ENCODE peak calls at places on chromosomes 2 and 18, in six cellular contexts. M is naive thymus-derived CD4-positive, alpha-beta T cell; G is stomach; D is SK-N-SH; R is CD8-positive, alpha-beta memory T cell; P is sigmoid colon. X is an unnamed sample. For H3K4me1 and H3K27me3, the result is how much of the 10 kb centered on the place peaks cover.

GRCh38 chr2:241844066-241844728 is 14.5 kb downstream of the PDCD1 start:
- DNase-seq in G (peak), P (peak), D (peak), R (peak), M (peak), X (peak)

GRCh38 chr2:73890301-73891092 is 2.3 kb upstream of the ACTG2 start:
- DNase-seq in M (no peak), G (no peak), D (no peak), R (no peak), P (peak), X (no peak)

GRCh38 chr2:23404426-23404825 is 19.4 kb downstream of the KLHL29 start:
- DNase-seq in D (peak), R (no peak), P (peak), G (no peak), M (peak), X (no peak)

GRCh38 chr18:38801640-38802039 is 1236.0 kb upstream of the CELF4 start:
- DNase-seq in R (no peak), P (no peak), G (no peak), M (no peak), D (no peak), X (no peak)

GRCh38 chr2:149160701-149161217 is 122.3 kb downstream of the LYPD6B start:
- DNase-seq in M (peak), G (no peak), P (no peak), D (no peak), R (peak), X (peak)

GRCh38 chr2:18106841-18107240 is 228.4 kb downstream of the KCNS3 start:
- DNase-seq in G (no peak), R (no peak), D (no peak), M (no peak), P (no peak), X (no peak)

GRCh38 chr2:37148325-37148724 is 8.5 kb downstream of the EIF2AK2 start:
- DNase-seq in M (no peak), D (no peak), G (no peak), R (no peak), P (no peak), X (no peak)

GRCh38 chr2:98505991-98506664 is 61.5 kb downstream of the INPP4A start:
- DNase-seq in P (peak), M (no peak), G (no peak), R (no peak), D (no peak), X (no peak)

GRCh38 chr2:165952600-165953210 is 871 bp downstream of the TTC21B start:
- DNase-seq in G (no peak), D (no peak), M (peak), P (no peak), R (peak), X (no peak)

GRCh38 chr2:240624011-240624949 is 1.0 kb upstream of the GPR35 start:
- DNase-seq in M (no peak), D (no peak), R (no peak), P (peak), G (no peak), X (no peak)

GRCh38 chr2:234881413-234882241 is 70.2 kb upstream of the SH3BP4 start:
- DNase-seq in P (peak), M (peak), G (peak), D (peak), R (peak), X (no peak)

GRCh38 chr2:105786231-105787230 is 41.8 kb downstream of the NCK2 start:
- DNase-seq in D (no peak), R (no peak), G (no peak), M (no peak), P (no peak), X (no peak)

GRCh38 chr2:141015339-141016047 is 1115.3 kb downstream of the LRP1B start:
- DNase-seq in P (no peak), G (no peak), R (no peak), D (no peak), M (no peak), X (no peak)

GRCh38 chr2:68086166-68086565 is 23.4 kb upstream of the C1D start:
- DNase-seq in D (no peak), P (no peak), R (no peak), M (no peak), G (no peak), X (no peak)

GRCh38 chr2:61074100-61074499 is 8.4 kb downstream of the SANBR start:
- DNase-seq in G (no peak), R (no peak), P (no peak), D (no peak), M (no peak), X (no peak)

GRCh38 chr2:230824406-230824978 is 40.2 kb upstream of the ITM2C start:
- DNase-seq in D (peak), R (peak), P (no peak), M (peak), G (peak), X (peak)

GRCh38 chr2:39696838-39697237 is 31.1 kb downstream of the TMEM178A start:
- DNase-seq in D (peak), P (no peak), M (no peak), G (no peak), R (no peak), X (no peak)

GRCh38 chr18:41096504-41096903 is 858.5 kb upstream of the PIK3C3 start:
- DNase-seq in M (no peak), P (no peak), R (no peak), G (no peak), D (peak), X (no peak)

GRCh38 chr2:9217838-9218770 is 11.5 kb downstream of the ASAP2 start:
- DNase-seq in R (no peak), P (no peak), D (no peak), G (no peak), M (no peak), X (no peak)

GRCh38 chr2:124961132-124961531 is 936.0 kb downstream of the CNTNAP5 start:
- DNase-seq in P (no peak), M (no peak), R (no peak), G (no peak), D (no peak), X (no peak)

GRCh38 chr18:22667616-22668422 is 250.1 kb upstream of the CTAGE1 start:
- DNase-seq in D (no peak), M (no peak), P (no peak), R (no peak), G (no peak), X (no peak)

GRCh38 chr2:41886145-41886664 is 161.6 kb upstream of the PKDCC start:
- DNase-seq in R (no peak), D (peak), G (no peak), P (no peak), M (no peak), X (no peak)

GRCh38 chr18:21991897-21992296 is 177.5 kb upstream of the GATA6 start:
- DNase-seq in G (no peak), D (no peak), M (no peak), R (no peak), P (no peak), X (no peak)

GRCh38 chr18:79938196-79938595 is 13.3 kb downstream of the SLC66A2 start:
- DNase-seq in R (no peak), D (no peak), P (peak), M (no peak), G (no peak), X (no peak)

GRCh38 chr18:7139409-7139808 is 21.8 kb upstream of the LAMA1 start:
- DNase-seq in M (no peak), D (no peak), P (no peak), R (no peak), G (no peak), X (no peak)

GRCh38 chr2:191382801-191383200 is 137.6 kb downstream of the MYO1B start:
- DNase-seq in G (peak), M (no peak), P (no peak), D (no peak), R (no peak), X (no peak)

GRCh38 chr2:213150315-213150951 is 979 bp downstream of the IKZF2 start:
- DNase-seq in R (no peak), M (no peak), G (no peak), D (no peak), P (no peak), X (no peak)

GRCh38 chr2:177758591-177759371 is 313.8 kb downstream of the PDE11A start:
- DNase-seq in M (no peak), R (no peak), P (no peak), D (peak), G (no peak), X (no peak)

GRCh38 chr2:207746131-207746530 is 23.6 kb downstream of the FZD5 start:
- DNase-seq in D (peak), P (no peak), G (peak), R (peak), M (peak), X (no peak)

GRCh38 chr2:177254433-177255226 is 9.9 kb downstream of the NFE2L2 start:
- DNase-seq in R (no peak), G (peak), M (no peak), P (peak), D (peak), X (no peak)

GRCh38 chr2:5690231-5690630 is 2.0 kb upstream of the SOX11 start:
- DNase-seq in G (no peak), D (no peak), R (no peak), M (no peak), P (no peak), X (no peak)

GRCh38 chr2:231717281-231718180 is 9.2 kb downstream of the PTMA start:
- DNase-seq in M (no peak), R (no peak), G (no peak), P (peak), D (peak), X (no peak)

GRCh38 chr2:203340791-203341487 is 12.7 kb downstream of the ABI2 start:
- DNase-seq in M (no peak), R (no peak), P (no peak), D (no peak), G (no peak), X (no peak)

GRCh38 chr18:36279001-36279400 is 18.5 kb upstream of the FHOD3 start:
- DNase-seq in D (no peak), M (no peak), P (no peak), G (no peak), R (no peak), X (no peak)

GRCh38 chr2:127671557-127672302 is 3.6 kb downstream of the LIMS2 start:
- DNase-seq in M (no peak), R (no peak), D (peak), G (peak), P (peak), X (no peak)

GRCh38 chr18:62979900-62980299 is 264.6 kb downstream of the PHLPP1 start:
- DNase-seq in D (no peak), P (no peak), G (no peak), M (no peak), R (no peak), X (no peak)

DNA sequence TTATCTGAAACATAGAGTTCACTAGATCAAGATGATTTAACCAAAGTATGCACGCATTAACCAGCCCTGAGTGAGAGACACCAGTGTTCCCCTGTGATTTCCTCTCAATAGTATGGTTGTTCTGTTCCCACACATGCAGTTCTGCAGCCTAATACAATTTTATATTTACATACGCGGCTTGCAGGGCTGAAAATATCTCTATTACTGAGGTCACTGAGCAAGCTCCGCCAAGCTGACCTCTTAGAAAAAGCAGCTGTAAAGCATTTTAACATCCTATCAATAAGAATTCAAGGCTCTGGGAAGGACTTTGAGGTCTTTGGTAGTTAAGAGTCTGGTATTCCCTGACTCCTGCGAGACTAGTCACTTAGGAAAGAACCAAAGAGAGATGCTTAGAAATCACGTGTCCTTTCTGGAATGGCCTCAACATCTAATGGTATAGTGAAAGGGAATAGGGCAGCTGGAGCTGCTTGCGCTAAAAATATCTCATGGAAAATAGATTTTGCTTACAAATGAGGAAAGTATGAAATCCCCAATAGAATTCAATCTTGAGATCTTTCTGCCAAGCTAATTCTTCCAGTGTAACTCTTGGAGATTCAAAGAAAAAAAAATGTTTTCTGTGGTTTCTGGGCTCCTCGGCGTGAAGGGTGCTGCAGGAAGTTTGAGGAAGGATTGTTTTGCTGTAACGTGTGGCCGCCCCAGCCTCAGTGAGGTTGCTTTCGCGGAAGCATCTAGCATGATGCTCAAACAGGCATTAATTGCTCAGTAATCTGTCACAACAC is 59.2 kb downstream of the DOCK10 start:
- DNase-seq in D (no peak), G (peak), M (peak), R (peak), P (no peak), X (no peak)
- H3K4me3 ChIP-seq in D (peak), G (peak), M (no peak), R (no peak), P (no peak), X (no peak)

DNA sequence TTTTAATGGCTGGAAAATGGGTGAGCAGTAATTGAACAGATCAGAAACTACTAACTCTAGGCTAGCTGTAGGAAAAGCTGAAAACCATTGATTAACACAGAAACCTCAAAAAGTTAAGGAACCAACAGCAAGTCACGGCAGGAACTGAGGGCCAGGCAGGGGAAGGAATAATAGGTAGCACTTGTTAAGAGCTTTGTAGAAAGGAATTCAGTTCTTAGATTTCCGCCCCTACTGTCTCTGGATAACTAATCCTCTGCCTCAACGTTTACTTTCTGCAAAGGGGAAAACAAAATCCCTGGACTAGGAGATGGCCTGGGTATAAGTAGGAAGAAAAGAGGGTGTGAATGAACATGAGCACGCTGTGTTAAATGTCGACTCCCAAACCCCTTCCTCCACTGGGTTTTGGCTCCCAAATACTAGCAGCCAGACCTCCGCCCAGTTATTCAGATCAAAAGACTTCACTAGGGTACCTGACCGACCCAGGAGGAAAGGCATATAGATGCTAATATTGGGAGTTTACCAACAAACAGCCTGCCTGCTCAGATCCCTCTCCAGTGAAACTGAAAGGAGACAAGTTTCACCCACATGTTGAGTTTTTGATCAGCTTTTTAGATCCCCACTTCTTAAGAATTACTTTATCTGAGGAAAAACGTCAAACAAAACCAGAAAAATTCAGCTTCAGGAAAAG is 12.4 kb downstream of the SMAD2 start:
- DNase-seq in P (no peak), R (no peak), G (no peak), M (no peak), D (no peak), X (no peak)
- H3K4me1 ChIP-seq in P (under half), R (half or more), G (half or more), M (under half), D (under half), X (under half)

GRCh38 chr2:70643715-70644114 is 90.1 kb upstream of the TGFA start:
- DNase-seq in D (peak), R (no peak), G (no peak), M (peak), P (no peak), X (no peak)
- H3K27me3 ChIP-seq in D (under half), R (under half), G (under half), M (under half), P (under half), X (under half)

GRCh38 chr2:217993055-217993645 is 9.6 kb downstream of the TNS1 start:
- DNase-seq in D (no peak), G (no peak), M (no peak), R (no peak), P (no peak), X (no peak)
- H3K4me3 ChIP-seq in D (no peak), G (no peak), M (no peak), R (no peak), P (no peak), X (no peak)